ENCODE peak calls at places on chromosome 12, in ten cellular contexts. G is AG10803; U is uterus; Z is effector memory CD4-positive, alpha-beta T cell; J is iPS DF 6.9; M is foreskin fibroblast; I is fibroblast of mammary gland; R is tibial nerve; A is body of pancreas; P is cardiac muscle cell. O is an unnamed sample.

GRCh38 chr12:107684990-107685359 is 624 bp upstream of the PWP1 start:
- DNase-seq in A (no peak), P (no peak), U (no peak), J (no peak), G (peak), I (peak), M (peak), Z (no peak), R (no peak), O (peak)

GRCh38 chr12:92628476-92628875 is 74.3 kb upstream of the PLEKHG7 start:
- DNase-seq in J (no peak), Z (no peak), I (peak), U (no peak), R (no peak), G (no peak), A (no peak), P (no peak), M (peak), O (no peak)

GRCh38 chr12:53844989-53845836 is 93.4 kb upstream of the HOXC13 start:
- DNase-seq in U (no peak), P (peak), A (peak), M (peak), J (no peak), I (no peak), R (no peak), G (peak), Z (no peak), O (no peak)

GRCh38 chr12:84910549-84911241 is 1.9 kb downstream of the SLC6A15 start:
- DNase-seq in A (no peak), M (no peak), R (no peak), G (peak), Z (no peak), J (no peak), U (no peak), I (peak), P (no peak), O (peak)

GRCh38 chr12:56808954-56809353 is 45.8 kb downstream of the HSD17B6 start:
- DNase-seq in M (peak), P (no peak), I (peak), Z (no peak), G (no peak), R (no peak), J (no peak), A (no peak), U (no peak), O (no peak)

GRCh38 chr12:93766802-93767523 is 89.8 kb downstream of the CRADD start:
- DNase-seq in P (peak), I (peak), J (no peak), Z (no peak), R (peak), A (no peak), U (peak), G (peak), M (peak), O (peak)

GRCh38 chr12:26195641-26196423 is 459 bp downstream of the SSPN start:
- DNase-seq in P (peak), J (peak), M (peak), A (peak), U (peak), G (peak), I (peak), R (peak), Z (no peak), O (peak)

GRCh38 chr12:3158851-3159465 is 81.8 kb downstream of the TSPAN9 start:
- DNase-seq in R (no peak), J (no peak), I (peak), G (peak), P (no peak), Z (no peak), U (peak), M (peak), A (no peak), O (peak)

GRCh38 chr12:57237952-57238853 is 8.7 kb downstream of the SHMT2 start:
- DNase-seq in Z (no peak), J (no peak), R (no peak), U (peak), G (no peak), P (no peak), M (peak), A (no peak), I (no peak), O (peak)

GRCh38 chr12:15631007-15631715 is 158.0 kb downstream of the EPS8 start:
- DNase-seq in M (peak), I (peak), U (no peak), G (peak), J (no peak), Z (no peak), A (no peak), R (no peak), P (no peak), O (peak)

GRCh38 chr12:53252349-53252916 is 15.7 kb upstream of the ESPL1 start:
- DNase-seq in I (peak), Z (no peak), J (no peak), R (no peak), P (no peak), A (peak), M (no peak), U (no peak), G (peak), O (no peak)

GRCh38 chr12:26936559-26937442 is 980 bp downstream of the INTS13 start:
- DNase-seq in R (no peak), J (no peak), Z (no peak), G (no peak), M (peak), A (no peak), U (no peak), I (no peak), P (no peak), O (no peak)

GRCh38 chr12:68378859-68379628 is 46.9 kb upstream of the MDM1 start:
- DNase-seq in R (no peak), J (no peak), I (no peak), M (peak), G (peak), P (no peak), U (no peak), A (no peak), Z (no peak), O (no peak)

DNA sequence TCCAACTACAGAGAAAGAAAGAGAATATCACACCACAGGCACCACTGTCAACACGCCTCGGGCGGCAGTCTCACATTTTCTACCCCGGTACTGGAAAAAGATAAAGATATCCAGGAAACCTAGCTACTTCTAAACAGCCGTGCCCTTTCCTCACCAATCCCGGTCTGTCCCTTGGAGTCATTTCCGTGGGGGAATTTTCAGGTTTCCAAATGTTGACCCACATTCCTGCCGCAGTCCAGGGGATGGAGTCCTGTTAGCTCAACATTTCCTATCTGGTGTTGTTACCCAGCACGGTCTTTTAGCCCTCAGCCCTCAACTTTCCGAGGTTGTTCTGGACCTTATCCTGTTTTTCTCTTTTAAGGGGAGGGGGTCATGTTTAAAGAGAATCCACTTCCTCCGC is 4.7 kb downstream of the SSH1 start:
- DNase-seq in U (no peak), P (no peak), A (no peak), R (no peak), M (no peak), Z (no peak), J (no peak), I (no peak), G (no peak), O (peak)
- H3K4me3 ChIP-seq in U (no peak), P (no peak), A (no peak), R (no peak), M (no peak), Z (no peak), J (no peak), I (no peak), G (no peak), O (peak)

GRCh38 chr12:51744957-51745356 is 103.6 kb downstream of the FIGNL2 start:
- DNase-seq in I (no peak), J (no peak), P (no peak), G (no peak), R (no peak), U (no peak), A (no peak), Z (no peak), M (no peak), O (no peak)
- H3K4me3 ChIP-seq in I (no peak), J (no peak), P (no peak), G (no peak), R (no peak), U (no peak), A (no peak), Z (no peak), M (no peak), O (no peak)

GRCh38 chr12:10042167-10042566 is 11.7 kb downstream of the CLEC9A start:
- DNase-seq in M (no peak), U (no peak), J (no peak), P (no peak), G (no peak), I (no peak), A (no peak), Z (no peak), R (no peak), O (no peak)
- H3K4me3 ChIP-seq in M (no peak), U (no peak), J (no peak), P (no peak), G (no peak), I (no peak), A (no peak), Z (no peak), R (no peak), O (no peak)

GRCh38 chr12:1819050-1819449 is 1.3 kb upstream of the LRTM2 start:
- DNase-seq in P (no peak), U (no peak), M (no peak), J (no peak), G (no peak), I (no peak), Z (no peak), R (no peak), A (no peak), O (no peak)
- H3K4me3 ChIP-seq in P (no peak), U (no peak), M (no peak), J (no peak), G (no peak), I (no peak), Z (no peak), R (no peak), A (no peak), O (no peak)

DNA sequence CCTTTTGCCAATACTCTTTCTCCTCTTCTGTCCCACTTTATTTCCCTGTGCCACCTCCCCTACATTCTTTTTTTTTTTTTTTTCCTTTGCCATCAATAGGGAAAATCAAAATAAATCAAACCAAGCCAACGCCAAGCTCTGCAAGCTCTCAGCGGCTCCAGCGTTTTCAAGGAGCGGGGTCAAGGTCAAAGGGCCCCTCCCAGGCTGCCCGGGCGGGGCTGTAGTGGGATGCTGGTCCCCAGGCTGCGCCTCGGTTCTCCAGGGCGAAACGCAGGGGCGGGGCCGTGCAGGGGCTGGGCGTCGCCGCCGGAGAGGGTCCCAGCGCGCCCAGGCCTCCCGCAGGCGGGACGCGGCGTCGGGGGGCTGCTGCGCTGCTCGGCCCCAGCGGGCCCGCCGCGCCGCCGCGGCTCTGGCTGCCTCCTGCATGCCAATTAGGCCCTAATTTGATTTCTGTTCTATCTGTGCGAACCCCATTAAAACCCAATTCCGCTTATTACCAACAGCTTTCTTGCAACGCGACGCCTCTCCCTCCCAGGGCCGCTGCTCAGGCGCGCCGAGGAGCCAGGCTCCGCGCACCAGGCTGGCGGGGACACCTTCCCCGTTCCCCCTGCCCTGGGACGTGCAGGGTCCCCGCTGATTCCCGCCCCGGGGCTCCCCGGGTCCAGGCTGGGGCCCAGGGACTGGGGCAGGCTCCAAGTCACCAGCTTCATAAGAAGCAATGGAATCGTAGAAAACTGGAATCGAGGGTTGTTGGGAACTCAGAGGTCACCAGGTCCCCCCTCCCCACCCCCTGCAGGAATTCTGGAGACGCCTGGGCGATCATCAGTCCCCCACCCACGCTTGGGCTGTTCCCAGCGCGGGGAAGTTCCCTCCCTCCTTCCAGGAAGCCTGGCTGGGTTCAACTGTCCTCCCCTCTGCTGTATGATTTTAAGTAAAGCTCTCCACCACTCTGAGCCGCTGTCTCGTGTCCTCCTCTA is 50.7 kb upstream of the MAP1LC3B2 start:
- DNase-seq in J (no peak), G (no peak), Z (no peak), R (no peak), U (peak), P (peak), M (peak), A (no peak), I (peak), O (no peak)
- H3K4me3 ChIP-seq in J (peak), G (peak), Z (peak), R (peak), U (peak), P (peak), M (peak), A (no peak), I (peak), O (peak)

GRCh38 chr12:111467092-111467861 is 61.6 kb downstream of the SH2B3 start:
- DNase-seq in A (no peak), Z (no peak), J (no peak), U (no peak), I (peak), R (no peak), P (no peak), G (no peak), M (peak), O (no peak)
- H3K4me3 ChIP-seq in A (no peak), Z (no peak), J (no peak), U (no peak), I (no peak), R (no peak), P (no peak), G (no peak), M (no peak), O (no peak)

GRCh38 chr12:50753232-50753769 is 10.6 kb upstream of the ATF1 start:
- DNase-seq in A (no peak), I (no peak), P (no peak), G (no peak), M (no peak), J (no peak), Z (no peak), U (no peak), R (no peak), O (peak)
- H3K4me3 ChIP-seq in A (no peak), I (no peak), P (no peak), G (no peak), M (no peak), J (no peak), Z (no peak), U (no peak), R (no peak), O (no peak)

DNA sequence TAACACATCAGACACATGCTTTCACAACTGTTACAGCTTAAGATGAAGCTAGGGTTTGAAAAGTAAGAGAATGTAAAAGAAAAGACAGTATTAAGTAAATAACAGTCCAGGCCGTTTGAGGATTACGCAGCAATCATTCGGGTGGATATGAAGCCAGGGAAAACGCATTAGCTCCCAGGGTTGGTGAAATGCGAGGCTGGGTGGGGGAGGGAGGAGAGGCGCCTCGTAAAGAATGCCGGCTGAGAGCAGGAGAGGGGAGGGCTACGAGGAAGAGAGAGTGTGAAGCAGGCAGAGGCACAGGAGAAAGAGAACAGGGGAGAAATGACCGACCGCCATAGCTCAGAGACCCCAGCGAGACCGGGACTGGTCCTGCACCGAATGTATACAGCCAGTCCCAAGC is 73.0 kb downstream of the IQSEC3 start:
- DNase-seq in U (no peak), M (peak), P (peak), R (no peak), Z (no peak), A (no peak), J (no peak), I (no peak), G (no peak), O (peak)
- H3K4me3 ChIP-seq in U (peak), M (no peak), P (no peak), R (no peak), Z (no peak), A (no peak), J (no peak), I (no peak), G (no peak), O (no peak)

GRCh38 chr12:10272466-10272865 is 35.2 kb upstream of the KLRD1 start:
- DNase-seq in J (no peak), U (no peak), A (no peak), R (no peak), G (no peak), Z (no peak), P (no peak), M (no peak), I (no peak), O (peak)

GRCh38 chr12:10278104-10278503 is 29.6 kb upstream of the KLRD1 start:
- DNase-seq in J (no peak), U (no peak), R (no peak), Z (no peak), A (no peak), I (no peak), M (no peak), P (peak), G (no peak), O (no peak)

GRCh38 chr12:10279937-10280336 is 27.7 kb upstream of the KLRD1 start:
- DNase-seq in I (no peak), U (no peak), J (no peak), P (no peak), R (no peak), A (no peak), M (no peak), G (no peak), Z (no peak), O (no peak)

DNA sequence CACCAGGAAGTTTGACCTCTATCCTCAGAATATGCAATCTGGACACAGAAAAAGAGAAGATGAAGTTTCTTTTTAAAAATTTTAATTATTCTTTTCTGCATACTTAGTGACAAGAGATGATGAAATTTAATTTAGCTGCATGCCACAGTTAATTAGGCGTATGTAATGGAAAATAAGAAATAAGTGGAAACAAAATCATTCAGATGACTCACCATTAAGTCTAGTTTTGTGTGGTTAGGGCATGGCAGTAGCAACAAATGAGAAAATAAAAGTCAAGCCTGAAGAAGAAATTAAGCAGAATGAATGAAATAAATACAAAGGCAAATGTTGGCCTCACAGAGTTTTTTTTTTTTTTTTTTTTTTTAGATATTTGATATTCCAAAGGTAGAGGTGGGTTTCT is 30.9 kb upstream of the KLRD1 start:
- DNase-seq in P (no peak), G (no peak), M (no peak), Z (no peak), J (no peak), A (no peak), U (no peak), R (no peak), I (no peak), O (no peak)
- H3K4me3 ChIP-seq in P (no peak), G (no peak), M (no peak), Z (no peak), J (no peak), A (no peak), U (no peak), R (no peak), I (no peak), O (no peak)

DNA sequence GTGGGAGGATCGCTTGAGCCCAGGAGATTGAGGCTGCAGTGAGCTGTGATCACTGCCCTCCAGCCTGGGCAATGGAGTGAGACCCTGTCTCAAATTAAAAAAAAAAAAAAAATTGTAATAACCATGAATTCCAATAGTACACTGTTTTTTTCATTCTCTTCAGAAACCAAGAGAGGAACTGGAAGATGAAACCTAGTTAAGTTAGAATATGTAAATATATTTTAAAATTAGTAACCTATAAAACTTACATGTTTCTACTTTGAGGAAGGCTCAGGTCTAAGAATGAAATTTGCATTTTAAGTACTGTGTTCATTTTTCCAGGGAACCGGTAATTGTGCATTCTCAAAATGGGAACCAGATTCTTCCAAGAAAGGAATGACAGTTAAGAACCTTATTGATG is 18.8 kb downstream of the KNTC1 start:
- DNase-seq in G (no peak), U (no peak), J (no peak), A (no peak), Z (no peak), I (no peak), P (no peak), M (no peak), R (no peak), O (no peak)
- H3K4me3 ChIP-seq in G (no peak), U (no peak), J (no peak), A (no peak), Z (no peak), I (no peak), P (no peak), M (no peak), R (no peak), O (no peak)